ENCODE peak calls at places on chromosomes 7 and 10, in seven cellular contexts. N is tibial nerve, C is stomach, I is esophagus squamous epithelium, M is H54, K is A549, A is heart left ventricle. R is an unnamed sample.

GRCh38 chr7:34312624-34313023 is 345.4 kb upstream of the NPSR1 start:
- DNase-seq in K (no peak), I (no peak), A (no peak), N (no peak), C (no peak), M (no peak), R (no peak)

GRCh38 chr7:84055904-84056615 is 138.5 kb downstream of the SEMA3A start:
- DNase-seq in A (no peak), K (no peak), C (no peak), M (no peak), I (no peak), N (no peak), R (no peak)

GRCh38 chr7:129998446-129998845 is 45.7 kb upstream of the UBE2H start:
- DNase-seq in M (no peak), I (no peak), N (no peak), A (no peak), C (no peak), K (no peak), R (no peak)

GRCh38 chr10:14173706-14174594 is 156.8 kb downstream of the FRMD4A start:
- DNase-seq in M (no peak), C (no peak), N (no peak), I (no peak), A (no peak), K (no peak), R (peak; percentile 33)

GRCh38 chr10:8584666-8585065 is 530.2 kb downstream of the GATA3 start:
- DNase-seq in N (no peak), C (no peak), M (no peak), A (no peak), K (no peak), I (no peak), R (no peak)

GRCh38 chr10:1309969-1310789 is 254.0 kb downstream of the WDR37 start:
- DNase-seq in K (no peak), A (no peak), I (no peak), N (no peak), C (no peak), M (no peak), R (no peak)

GRCh38 chr7:134669845-134670373 is 23.3 kb downstream of the BPGM start:
- DNase-seq in M (peak; percentile 56), C (peak; percentile 69), A (peak; percentile 41), K (peak; percentile 72), N (no peak), I (no peak), R (peak; percentile 71)

GRCh38 chr10:75110006-75110632 is 1.3 kb upstream of the SAMD8 start:
- DNase-seq in N (no peak), A (peak; percentile 48), I (no peak), M (no peak), C (no peak), K (no peak), R (no peak)

GRCh38 chr10:33129987-33130386 is 172.0 kb upstream of the ITGB1 start:
- DNase-seq in I (no peak), C (no peak), A (no peak), M (no peak), N (no peak), K (no peak), R (peak; percentile 25)

GRCh38 chr7:19051767-19052375 is 65.6 kb downstream of the TWIST1 start:
- DNase-seq in M (no peak), I (no peak), A (no peak), C (peak; percentile 37), N (no peak), K (peak; percentile 20), R (peak; percentile 50)

GRCh38 chr10:97738616-97739015 is 1.7 kb downstream of the ZFYVE27 start:
- DNase-seq in N (no peak), K (no peak), C (no peak), M (no peak), A (no peak), I (no peak), R (no peak)

GRCh38 chr7:35993663-35994622 is 159.1 kb upstream of the EEPD1 start:
- DNase-seq in M (no peak), I (no peak), N (no peak), C (no peak), A (no peak), K (no peak), R (no peak)

GRCh38 chr7:40519009-40519408 is 384.2 kb downstream of the SUGCT start:
- DNase-seq in M (no peak), A (no peak), N (no peak), K (no peak), I (no peak), C (no peak), R (no peak)

GRCh38 chr10:1293636-1294440 is 237.7 kb downstream of the WDR37 start:
- DNase-seq in K (no peak), I (no peak), N (no peak), A (no peak), C (no peak), M (no peak), R (no peak)

GRCh38 chr10:79342295-79342761 is 4.9 kb upstream of the PPIF start:
- DNase-seq in A (no peak), C (peak; percentile 76), M (no peak), K (no peak), N (no peak), I (no peak), R (peak; percentile 57)

GRCh38 chr7:20064974-20065862 is 152.0 kb downstream of the MACC1 start:
- DNase-seq in C (no peak), A (no peak), I (no peak), K (no peak), M (peak; percentile 39), N (no peak), R (no peak)

GRCh38 chr10:71505366-71505760 is 108.6 kb downstream of the CDH23 start:
- DNase-seq in C (no peak), N (no peak), K (no peak), A (no peak), I (no peak), M (no peak), R (no peak)

GRCh38 chr10:131695814-131696165 is 205.0 kb upstream of the PPP2R2D start:
- DNase-seq in K (no peak), I (no peak), A (no peak), C (no peak), M (no peak), N (no peak), R (no peak)

GRCh38 chr7:2876031-2876862 is 32.1 kb upstream of the GNA12 start:
- DNase-seq in M (peak; percentile 99), I (no peak), A (no peak), N (no peak), K (no peak), C (no peak), R (no peak)

GRCh38 chr10:119209050-119209735 is 1.8 kb downstream of the GRK5 start:
- DNase-seq in N (peak; percentile 65), M (peak; percentile 42), K (peak; percentile 67), A (peak; percentile 81), C (peak; percentile 69), I (no peak), R (peak; percentile 46)

GRCh38 chr7:24601600-24601999 is 28.3 kb downstream of the PALS2 start:
- DNase-seq in M (no peak), I (no peak), C (no peak), K (no peak), A (no peak), N (no peak), R (no peak)

GRCh38 chr10:125284875-125285597 is 124.7 kb upstream of the CTBP2 start:
- DNase-seq in N (no peak), A (no peak), K (no peak), M (no peak), I (no peak), C (no peak), R (no peak)

GRCh38 chr7:145082366-145083240 is 246.8 kb upstream of the TPK1 start:
- DNase-seq in K (no peak), I (no peak), N (no peak), A (no peak), C (no peak), M (no peak), R (no peak)

GRCh38 chr7:99563650-99564049 is 5.2 kb downstream of the ZNF655 start:
- DNase-seq in A (no peak), C (no peak), I (no peak), K (peak; percentile 52), N (no peak), M (peak; percentile 40), R (no peak)

GRCh38 chr7:128221929-128222403 is 19.1 kb upstream of the LEP start:
- DNase-seq in I (no peak), K (peak; percentile 57), N (no peak), C (no peak), A (no peak), M (peak; percentile 66), R (no peak)

GRCh38 chr10:121172406-121172805 is 321.2 kb downstream of the WDR11 start:
- DNase-seq in A (no peak), C (no peak), N (no peak), K (no peak), I (no peak), M (no peak), R (no peak)

GRCh38 chr7:156639426-156640256 is 933 bp upstream of the RNF32 start:
- DNase-seq in A (no peak), M (no peak), C (no peak), I (no peak), N (no peak), K (no peak), R (peak; percentile 16)
- TF ChIP-seq POLR2A in A (no peak), M (peak; percentile 10), C (no peak), I (no peak), N (no peak), K (no peak), R (no peak)

GRCh38 chr7:27155816-27156507 is 513 bp downstream of the HOXA7 start:
- DNase-seq in I (no peak), C (peak; percentile 24), N (no peak), K (no peak), A (no peak), M (no peak), R (no peak)
- TF ChIP-seq POLR2A in I (no peak), C (no peak), N (no peak), K (peak; percentile 33), A (no peak), M (peak; percentile 39), R (no peak)

GRCh38 chr10:69629897-69630650 is at the start of gene FAM241B:
- DNase-seq in A (peak; percentile 60), K (peak; percentile 82), M (peak; percentile 94), N (no peak), I (no peak), C (peak; percentile 80), R (peak; percentile 86)
- TF ChIP-seq POLR2A in A (no peak), K (peak; percentile 43), M (peak; percentile 32), N (no peak), I (no peak), C (no peak), R (peak; percentile 57)

GRCh38 chr10:90872648-90873020 is 860 bp downstream of the RPP30 start:
- DNase-seq in C (no peak), M (no peak), K (no peak), I (no peak), N (no peak), A (no peak), R (no peak)

GRCh38 chr10:90871279-90871760 is 454 bp upstream of the RPP30 start:
- DNase-seq in C (no peak), I (no peak), A (peak; percentile 39), N (no peak), K (peak; percentile 65), M (peak; percentile 44), R (no peak)

GRCh38 chr10:90866050-90866598 is 5.7 kb upstream of the RPP30 start:
- DNase-seq in K (no peak), M (no peak), N (no peak), A (no peak), I (no peak), C (no peak), R (no peak)

GRCh38 chr10:90871761-90872647 is at the start of gene RPP30:
- DNase-seq in I (peak; percentile 17), C (peak; percentile 86), N (peak; percentile 73), A (peak; percentile 89), M (peak; percentile 70), K (peak; percentile 89), R (peak; percentile 79)
- TF ChIP-seq POLR2A in I (peak; percentile 21), C (no peak), N (no peak), A (peak; percentile 21), M (peak; percentile 69), K (peak; percentile 73), R (no peak)

R was measured in body of pancreas.